ENCODE peak calls at places on chromosome 2, in eight cellular contexts. R is CD4-positive, alpha-beta T cell; X is Peyer's patch; J is WTC11; D is IMR-90; F is nephron progenitor cell; I is AG04450; T is endothelial cell. L is an unnamed sample.

GRCh38 chr2:234670052-234670451 is 173.2 kb upstream of the ARL4C start:
- DNase-seq in I (no peak), D (peak; percentile 94), X (no peak), R (no peak), T (no peak), F (no peak), J (no peak), L (no peak)

GRCh38 chr2:170277943-170278342 is 100.0 kb downstream of the MYO3B start:
- DNase-seq in R (no peak), J (no peak), T (no peak), I (no peak), X (no peak), F (no peak), D (no peak), L (no peak)

GRCh38 chr2:226578879-226579278 is 220.7 kb downstream of the IRS1 start:
- DNase-seq in J (no peak), D (peak; percentile 30), X (no peak), F (no peak), R (no peak), I (no peak), T (no peak), L (no peak)

GRCh38 chr2:120766758-120767351 is 31.2 kb downstream of the GLI2 start:
- DNase-seq in D (peak; percentile 50), T (no peak), J (peak; percentile 29), F (no peak), X (no peak), R (no peak), I (no peak), L (no peak)

GRCh38 chr2:108889907-108890306 is 99.1 kb downstream of the EDAR start:
- DNase-seq in I (no peak), X (no peak), F (no peak), D (no peak), T (no peak), J (no peak), R (no peak), L (no peak)

GRCh38 chr2:127622561-127623387 is 23.2 kb upstream of the GPR17 start:
- DNase-seq in D (no peak), X (peak; percentile 19), R (no peak), T (no peak), J (peak; percentile 7), F (no peak), I (no peak), L (no peak)

GRCh38 chr2:200223385-200223784 is 83.1 kb upstream of the SPATS2L start:
- DNase-seq in T (no peak), X (no peak), J (no peak), I (no peak), R (no peak), F (no peak), D (peak; percentile 28), L (no peak)

GRCh38 chr2:222391866-222392265 is 32.5 kb upstream of the SGPP2 start:
- DNase-seq in F (no peak), J (no peak), R (no peak), X (no peak), I (no peak), D (no peak), T (no peak), L (no peak)

GRCh38 chr2:146734042-146734715 is 1110.7 kb upstream of the ACVR2A start:
- DNase-seq in J (no peak), F (no peak), R (no peak), I (peak; percentile 6), D (peak; percentile 41), X (no peak), T (peak; percentile 28), L (no peak)

GRCh38 chr2:190551928-190552327 is 17.4 kb upstream of the NEMP2 start:
- DNase-seq in F (no peak), D (no peak), J (no peak), I (no peak), T (no peak), R (no peak), X (no peak), L (no peak)

GRCh38 chr2:119225084-119225864 is 1.6 kb downstream of the STEAP3 start:
- DNase-seq in J (no peak), F (no peak), R (no peak), D (peak; percentile 32), I (no peak), T (no peak), X (peak; percentile 74), L (peak; percentile 56)
- TF ChIP-seq CTCF in J (no peak), F (no peak), R (no peak), D (no peak), I (no peak), T (no peak), X (no peak), L (no peak)

GRCh38 chr2:202140522-202141292 is 67.7 kb downstream of the KIAA2012 start:
- DNase-seq in T (no peak), X (no peak), I (no peak), R (no peak), F (no peak), D (peak; percentile 67), J (no peak), L (no peak)

GRCh38 chr2:202133556-202134245 is 60.6 kb downstream of the KIAA2012 start:
- DNase-seq in F (no peak), R (no peak), T (no peak), J (no peak), X (no peak), I (no peak), D (peak; percentile 53), L (no peak)

GRCh38 chr2:202136526-202136925 is 63.5 kb downstream of the KIAA2012 start:
- DNase-seq in F (no peak), J (no peak), T (no peak), X (no peak), R (no peak), I (no peak), D (no peak), L (no peak)

GRCh38 chr2:202135111-202135874 is 62.2 kb downstream of the KIAA2012 start:
- DNase-seq in X (peak; percentile 83), J (no peak), I (peak; percentile 98), T (no peak), F (no peak), D (peak; percentile 100), R (no peak), L (peak; percentile 47)
- TF ChIP-seq CTCF in X (no peak), J (no peak), I (peak; percentile 36), T (no peak), F (no peak), D (peak; percentile 16), R (no peak), L (no peak)

GRCh38 chr2:240128608-240129144 is 7.4 kb downstream of the COPS9 start:
- DNase-seq in I (no peak), D (no peak), X (no peak), F (no peak), J (no peak), T (no peak), R (no peak), L (no peak)

GRCh38 chr2:240130393-240131195 is 5.5 kb downstream of the COPS9 start:
- DNase-seq in I (no peak), F (no peak), R (no peak), T (no peak), J (no peak), X (peak; percentile 36), D (no peak), L (no peak)

GRCh38 chr2:240129731-240130392 is 6.2 kb downstream of the COPS9 start:
- DNase-seq in R (no peak), X (peak; percentile 27), T (no peak), J (no peak), I (no peak), F (no peak), D (no peak), L (no peak)

GRCh38 chr2:240127911-240128607 is 8.0 kb downstream of the COPS9 start:
- DNase-seq in J (no peak), X (peak; percentile 34), I (no peak), T (no peak), F (no peak), D (no peak), R (no peak), L (no peak)

DNA sequence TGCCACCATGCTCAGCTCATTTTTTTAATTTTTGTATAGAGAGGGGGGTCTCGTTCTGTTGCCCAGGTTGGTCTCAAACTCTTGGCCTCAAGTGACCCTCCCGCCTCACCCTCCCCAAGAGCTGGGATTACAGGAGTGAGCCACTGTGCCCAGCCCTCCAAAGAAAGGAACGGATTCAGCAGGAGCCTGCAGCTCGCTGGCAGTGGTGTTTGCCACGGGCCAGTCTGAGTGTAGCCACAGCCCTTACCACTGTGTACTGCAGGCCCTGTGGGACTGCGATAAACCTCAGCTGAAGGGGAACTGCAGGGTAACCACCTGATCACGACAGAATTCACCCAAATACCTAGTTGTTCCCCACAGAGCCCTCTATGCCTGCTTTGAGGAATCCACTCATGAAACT is 6.8 kb downstream of the COPS9 start:
- DNase-seq in J (no peak), I (no peak), F (no peak), X (no peak), R (no peak), T (no peak), D (no peak), L (no peak)
- TF ChIP-seq CTCF in J (no peak), I (no peak), F (no peak), X (no peak), R (no peak), T (no peak), D (no peak), L (no peak)

GRCh38 chr2:98881153-98881650 is 54.8 kb downstream of the CRACDL start:
- DNase-seq in J (no peak), R (no peak), I (no peak), D (no peak), T (no peak), X (no peak), F (no peak), L (no peak)

GRCh38 chr2:98883780-98884211 is 52.2 kb downstream of the CRACDL start:
- DNase-seq in X (no peak), I (no peak), D (no peak), J (no peak), T (no peak), F (no peak), R (no peak), L (no peak)

GRCh38 chr2:98882368-98882767 is 53.7 kb downstream of the CRACDL start:
- DNase-seq in R (no peak), I (no peak), F (no peak), D (no peak), J (no peak), X (no peak), T (no peak), L (no peak)

GRCh38 chr2:98882971-98883779 is 52.9 kb downstream of the CRACDL start:
- DNase-seq in R (no peak), D (no peak), J (no peak), T (no peak), I (no peak), F (no peak), X (no peak), L (no peak)

DNA sequence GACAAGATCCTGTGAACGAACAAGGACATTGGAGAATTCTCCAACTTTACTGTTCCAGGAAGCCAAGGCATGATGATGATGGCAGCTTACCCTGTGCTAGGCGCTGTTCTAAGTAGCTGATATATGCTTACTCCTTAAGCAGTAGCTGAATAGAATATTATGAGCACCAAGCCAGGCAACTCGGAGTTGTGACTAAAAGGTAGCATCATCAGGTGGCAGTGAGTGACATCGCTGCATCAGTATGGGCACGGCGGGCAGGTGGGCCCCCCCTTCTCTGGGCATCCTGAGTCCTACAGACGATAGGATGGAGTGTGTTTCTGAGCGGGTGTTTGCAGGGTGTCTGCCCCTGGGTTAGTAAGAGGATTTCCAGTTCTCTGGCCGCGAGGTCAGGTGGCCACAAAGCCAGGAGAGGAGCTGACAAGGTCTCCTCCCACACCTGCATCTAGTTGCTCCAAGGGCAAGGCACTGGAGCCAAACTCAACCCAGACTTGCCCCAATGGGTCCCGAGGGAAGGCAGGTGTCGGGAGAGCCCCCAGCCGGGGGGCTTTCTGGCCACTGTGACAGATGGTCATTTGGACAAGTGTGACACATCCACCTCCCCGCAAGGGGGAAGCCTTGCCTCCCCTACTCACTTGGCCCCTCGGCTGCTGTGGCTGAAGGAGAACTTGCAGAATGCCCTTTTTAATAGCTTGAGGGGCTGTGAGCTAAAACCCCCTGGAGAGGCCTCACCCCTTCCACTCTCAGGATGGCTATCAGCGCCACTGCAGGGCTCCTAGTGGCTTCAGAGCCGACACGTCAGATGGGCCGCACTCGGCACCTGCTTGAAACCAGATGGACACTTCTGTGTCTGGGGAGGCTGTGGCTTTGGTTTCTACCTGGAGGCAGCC is 55.5 kb downstream of the CRACDL start:
- DNase-seq in I (no peak), R (no peak), J (no peak), T (no peak), D (no peak), F (no peak), X (no peak), L (no peak)
- TF ChIP-seq CTCF in I (no peak), R (no peak), J (no peak), T (no peak), D (no peak), F (no peak), X (no peak), L (no peak)